ENCODE peak calls at places on chromosomes 7 and 10, in four cellular contexts. G, L, M and C are unnamed samples.

GRCh38 chr7:19520392-19520791 is 188.4 kb downstream of the POLR1F start:
- DNase-seq in G (no peak), L (no peak), M (no peak), C (no peak)

GRCh38 chr10:123636598-123637325 is 29.4 kb upstream of the GPR26 start:
- DNase-seq in G (peak; percentile 40), L (no peak), M (no peak), C (no peak)

GRCh38 chr10:5843814-5844705 is 30.8 kb upstream of the GDI2 start:
- DNase-seq in G (no peak), L (no peak), M (no peak), C (no peak)

GRCh38 chr7:149809215-149809614 is 29.0 kb upstream of the ZNF862 start:
- DNase-seq in G (no peak), L (no peak), M (no peak), C (no peak)

GRCh38 chr10:103895458-103896186 is 22.4 kb downstream of the STN1 start:
- DNase-seq in G (peak; percentile 70), L (peak; percentile 74), M (no peak), C (peak; percentile 74)

GRCh38 chr10:132545659-132546367 is 8.2 kb downstream of the INPP5A start:
- DNase-seq in G (no peak), L (no peak), M (no peak), C (no peak)

GRCh38 chr7:87592300-87592699 is 8.4 kb downstream of the ABCB1 start:
- DNase-seq in G (no peak), L (no peak), M (no peak), C (no peak)

GRCh38 chr7:17144313-17144712 is 154.1 kb upstream of the AHR start:
- DNase-seq in G (peak; percentile 78), L (peak; percentile 77), M (no peak), C (peak; percentile 13)

GRCh38 chr7:93461350-93461749 is 113.2 kb downstream of the CALCR start:
- DNase-seq in G (no peak), L (no peak), M (no peak), C (no peak)

GRCh38 chr7:151115121-151115835 is 29.0 kb downstream of the AGAP3 start:
- DNase-seq in G (peak; percentile 26), L (no peak), M (no peak), C (no peak)

GRCh38 chr10:17425584-17426262 is 28.7 kb downstream of the ST8SIA6 start:
- DNase-seq in G (no peak), L (no peak), M (no peak), C (no peak)

GRCh38 chr7:23600251-23600650 is 3.1 kb downstream of the CCDC126 start:
- DNase-seq in G (no peak), L (peak; percentile 24), M (no peak), C (no peak)

GRCh38 chr7:87702326-87702725 is 74.1 kb downstream of the RUNDC3B start:
- DNase-seq in G (peak; percentile 83), L (peak; percentile 74), M (no peak), C (peak; percentile 8)

GRCh38 chr10:106997721-106998120 is 166.8 kb downstream of the SORCS1 start:
- DNase-seq in G (no peak), L (no peak), M (no peak), C (no peak)

GRCh38 chr7:139035588-139036353 is at the start of gene ZC3HAV1L:
- DNase-seq in G (peak; percentile 59), L (peak; percentile 27), M (no peak), C (peak; percentile 56)

GRCh38 chr10:79349072-79349491 is 1.8 kb downstream of the PPIF start:
- DNase-seq in G (no peak), L (no peak), M (no peak), C (no peak)

GRCh38 chr10:86786368-86786767 is 29.9 kb downstream of the BMPR1A start:
- DNase-seq in G (no peak), L (no peak), M (no peak), C (no peak)

GRCh38 chr10:70312972-70313371 is 29.2 kb upstream of the NPFFR1 start:
- DNase-seq in G (no peak), L (no peak), M (no peak), C (peak; percentile 74)

GRCh38 chr10:132540456-132540855 is 2.9 kb downstream of the INPP5A start:
- DNase-seq in G (no peak), L (peak; percentile 69), M (no peak), C (peak; percentile 51)

GRCh38 chr7:33651998-33652397 is 253.3 kb upstream of the BMPER start:
- DNase-seq in G (no peak), L (no peak), M (no peak), C (no peak)

GRCh38 chr10:98346847-98347246 is 68.1 kb downstream of the PYROXD2 start:
- DNase-seq in G (no peak), L (no peak), M (no peak), C (no peak)

GRCh38 chr10:98351831-98352402 is 63.1 kb downstream of the PYROXD2 start:
- DNase-seq in G (no peak), L (no peak), M (no peak), C (peak; percentile 90)

GRCh38 chr10:98344589-98345038 is 70.4 kb downstream of the PYROXD2 start:
- DNase-seq in G (no peak), L (peak; percentile 24), M (no peak), C (peak; percentile 99)

GRCh38 chr10:98353105-98353504 is 61.9 kb downstream of the PYROXD2 start:
- DNase-seq in G (no peak), L (no peak), M (no peak), C (no peak)

GRCh38 chr10:98349508-98349922 is 65.5 kb downstream of the PYROXD2 start:
- DNase-seq in G (no peak), L (peak; percentile 98), M (no peak), C (peak; percentile 100)
- TF ChIP-seq CTCF in G (no peak), L (no peak), M (no peak), C (no peak)

GRCh38 chr7:124857672-124858235 is 71.9 kb downstream of the POT1 start:
- DNase-seq in G (no peak), L (no peak), M (no peak), C (no peak)

DNA sequence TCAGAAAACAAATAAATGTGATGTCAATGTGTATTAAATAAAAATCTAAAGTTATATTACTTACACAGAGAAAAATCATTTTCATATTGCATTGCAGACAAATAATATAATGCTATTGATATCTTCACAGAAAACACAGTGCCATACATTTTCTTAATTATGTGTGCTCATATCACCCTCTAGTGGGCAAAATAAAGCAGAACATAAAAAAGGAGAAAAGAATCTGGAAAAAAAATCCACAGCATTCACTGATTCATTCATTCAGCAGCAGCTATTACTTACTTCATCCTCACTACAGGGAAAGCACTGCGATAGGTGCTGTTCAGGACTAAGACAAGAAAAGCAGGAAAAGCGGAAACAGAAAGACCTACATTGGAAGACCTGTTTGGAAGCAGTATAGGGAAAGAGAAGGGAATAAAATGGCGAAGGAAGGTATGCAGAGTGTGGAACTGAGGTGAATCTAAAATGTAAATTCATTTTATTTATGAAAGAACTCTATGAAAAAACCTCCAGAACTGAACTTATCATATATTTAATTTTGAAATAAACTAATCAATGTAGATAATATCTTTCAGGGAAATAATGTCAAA is 73.2 kb downstream of the POT1 start:
- DNase-seq in G (peak; percentile 29), L (peak; percentile 42), M (no peak), C (peak; percentile 64)
- TF ChIP-seq CTCF in G (peak; percentile 59), L (peak; percentile 84), M (peak; percentile 47), C (peak; percentile 62)

DNA sequence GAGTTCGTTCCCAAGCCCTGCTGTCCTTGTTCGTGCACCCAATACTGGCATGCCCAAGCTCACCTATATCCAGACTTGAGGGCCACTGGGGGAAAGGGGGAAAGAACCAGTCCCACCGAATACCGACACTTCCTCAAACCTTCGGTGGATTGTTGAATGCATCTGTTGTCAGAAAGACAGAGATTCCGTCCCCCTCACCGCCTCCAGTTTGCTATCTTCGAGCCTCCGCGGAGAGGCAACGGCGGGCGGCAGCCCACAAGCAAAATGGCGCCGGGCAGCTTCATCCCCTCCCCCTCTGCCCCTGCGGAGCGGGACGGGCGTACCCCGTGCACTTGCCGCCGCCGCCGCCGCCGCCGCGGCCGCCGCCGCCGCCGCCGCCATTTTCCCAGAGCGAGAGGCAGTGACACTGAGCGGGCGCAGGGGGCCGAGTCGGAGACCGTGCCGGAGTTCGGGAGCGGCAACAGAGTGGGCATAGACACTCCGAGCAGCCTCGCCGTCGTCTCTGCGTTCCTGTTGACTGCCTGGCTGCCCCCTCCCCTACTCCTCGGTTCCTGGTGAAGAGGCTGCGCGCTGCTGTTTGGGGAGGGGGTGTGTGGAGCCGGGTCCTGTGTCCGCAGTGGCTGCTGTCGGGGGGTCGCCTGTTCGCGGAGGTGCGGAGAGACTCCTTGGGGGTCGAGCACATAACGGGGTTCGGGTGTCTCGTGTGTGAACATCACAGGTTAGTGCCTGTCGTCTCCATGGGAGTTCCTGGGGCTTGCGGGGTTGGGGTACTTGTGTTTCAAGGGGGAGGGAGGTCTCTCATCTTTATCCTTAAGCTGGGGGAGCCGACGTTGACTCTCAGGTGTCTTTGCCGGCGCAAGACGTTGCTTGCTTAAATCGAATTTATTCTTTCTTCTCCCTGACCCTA is at the start of gene KMT2E:
- DNase-seq in G (peak; percentile 74), L (peak; percentile 83), M (peak; percentile 61), C (peak; percentile 81)
- TF ChIP-seq CTCF in G (peak; percentile 27), L (peak; percentile 46), M (no peak), C (no peak)

DNA sequence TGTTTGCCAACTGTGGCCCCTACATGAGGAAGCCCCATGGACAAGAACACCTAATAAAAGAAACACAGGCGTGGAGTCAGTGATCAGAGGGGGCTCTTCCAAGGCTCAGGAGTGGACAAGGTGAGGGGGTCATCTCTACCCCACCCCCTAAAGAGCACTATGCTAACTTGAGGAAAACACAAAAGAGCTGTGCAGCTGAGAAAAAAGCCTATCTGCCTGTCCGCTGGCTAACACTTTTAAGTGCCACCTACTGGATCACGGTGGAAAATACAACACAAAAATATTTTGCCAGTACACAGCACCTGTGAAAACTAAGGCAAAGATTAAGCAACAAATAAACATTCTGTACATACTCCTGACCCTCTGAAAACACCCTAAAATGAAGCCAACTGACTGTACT is 53.1 kb upstream of the COBL start:
- DNase-seq in G (peak; percentile 7), L (no peak), M (no peak), C (peak; percentile 11)
- TF ChIP-seq CTCF in G (peak; percentile 44), L (peak; percentile 53), M (peak; percentile 19), C (peak; percentile 33)

DNA sequence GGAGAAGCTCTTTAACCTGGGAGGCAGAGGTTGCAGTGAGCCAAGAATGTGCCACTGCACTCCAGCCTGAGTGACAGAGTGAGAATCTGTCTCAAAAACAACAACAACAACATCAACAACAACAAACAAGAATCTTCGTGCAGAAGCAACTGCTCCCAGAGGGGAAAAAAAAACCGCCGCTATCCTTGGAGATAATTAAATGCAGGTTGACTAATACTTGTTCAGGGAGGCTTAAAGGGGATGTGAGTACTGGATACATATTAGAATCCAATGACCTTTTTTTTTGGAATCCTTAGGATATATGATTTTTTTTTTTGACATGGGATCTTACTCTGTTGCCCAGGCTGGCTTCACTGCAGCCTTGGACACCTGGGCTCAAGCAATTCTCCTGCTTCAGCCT is 89.6 kb upstream of the FAM171A1 start:
- DNase-seq in G (no peak), L (no peak), M (no peak), C (no peak)
- TF ChIP-seq CTCF in G (no peak), L (no peak), M (no peak), C (no peak)